ENCODE peak calls at places on chromosomes 7 and 10, in six cellular contexts. J, P, D, O, H and G are unnamed samples.

GRCh38 chr10:26770069-26770468 is 72.6 kb downstream of the PDSS1 start:
- DNase-seq in O (no peak), J (no peak), P (no peak), D (no peak), H (no peak), G (no peak)

GRCh38 chr10:17652585-17652984 is 8.6 kb downstream of the STAM start:
- DNase-seq in J (no peak), P (peak), H (no peak), D (no peak), O (no peak), G (no peak)

GRCh38 chr7:22184549-22185199 is 172.3 kb downstream of the RAPGEF5 start:
- DNase-seq in H (no peak), O (no peak), D (no peak), P (no peak), J (no peak), G (no peak)

GRCh38 chr10:50447691-50448090 is 176.1 kb downstream of the SGMS1 start:
- DNase-seq in H (no peak), D (no peak), P (no peak), J (no peak), O (no peak), G (no peak)

GRCh38 chr10:46523119-46523880 is 33.2 kb downstream of the GPRIN2 start:
- DNase-seq in H (no peak), J (no peak), D (peak), O (no peak), P (peak), G (peak)

GRCh38 chr7:157035302-157035701 is 24.8 kb upstream of the MNX1 start:
- DNase-seq in P (no peak), O (no peak), D (no peak), H (no peak), J (no peak), G (no peak)

GRCh38 chr7:82234457-82235049 is 209.0 kb downstream of the CACNA2D1 start:
- DNase-seq in H (no peak), D (no peak), P (peak), J (no peak), O (peak), G (peak)

GRCh38 chr7:105438254-105438653 is 49.5 kb upstream of the SRPK2 start:
- DNase-seq in P (no peak), D (no peak), H (no peak), J (no peak), O (no peak), G (no peak)

GRCh38 chr10:12795723-12796122 is 205.8 kb downstream of the CCDC3 start:
- DNase-seq in P (no peak), O (no peak), H (no peak), D (peak), J (no peak), G (no peak)

GRCh38 chr7:29565186-29565540 is 1.5 kb downstream of the PRR15 start:
- DNase-seq in J (no peak), O (no peak), D (no peak), H (no peak), P (no peak), G (no peak)

GRCh38 chr10:16690417-16690816 is 126.8 kb downstream of the RSU1 start:
- DNase-seq in D (no peak), O (no peak), J (no peak), H (no peak), P (no peak), G (no peak)

GRCh38 chr10:77756319-77757232 is 119.0 kb upstream of the KCNMA1 start:
- DNase-seq in O (peak), P (peak), H (no peak), J (no peak), D (no peak), G (peak)